ENCODE peak calls at places on chromosomes 12 and 14, in seven cellular contexts. T, B, Z, Y, G, H and M are unnamed samples.
A peak's percentile ranks its signal among the peaks of the same experiment; 100 is the strongest.

GRCh38 chr14:35331605-35332516 is 39.7 kb downstream of the PSMA6 start:
- DNase-seq in H (no peak), Z (no peak), B (no peak), G (no peak), Y (no peak), T (peak; percentile 90), M (peak; percentile 36)

GRCh38 chr14:102690509-102691286 is 86.6 kb upstream of the TRAF3 start:
- DNase-seq in G (no peak), H (no peak), B (no peak), Z (no peak), T (no peak), Y (no peak), M (no peak)

GRCh38 chr14:105092124-105092911 is 27.1 kb upstream of the GPR132 start:
- DNase-seq in T (no peak), B (no peak), Y (peak; percentile 44), H (peak; percentile 73), G (peak; percentile 60), Z (no peak), M (peak; percentile 15)

GRCh38 chr12:24042651-24043050 is 93.2 kb upstream of the SOX5 start:
- DNase-seq in G (no peak), H (no peak), B (no peak), Z (no peak), Y (no peak), T (no peak), M (no peak)

GRCh38 chr12:28191690-28192089 is 1.4 kb downstream of the CCDC91 start:
- DNase-seq in Z (peak; percentile 23), B (no peak), H (no peak), Y (no peak), T (peak; percentile 11), G (no peak), M (no peak)

GRCh38 chr14:49857427-49858003 is 4.9 kb upstream of the NEMF start:
- DNase-seq in H (no peak), Y (no peak), G (peak; percentile 15), Z (no peak), T (no peak), B (no peak), M (no peak)

GRCh38 chr14:99916091-99916383 is 122.8 kb downstream of the EML1 start:
- DNase-seq in G (no peak), T (no peak), H (no peak), Z (no peak), Y (no peak), B (no peak), M (no peak)

GRCh38 chr14:102592969-102593840 is 756 bp downstream of the RCOR1 start:
- DNase-seq in H (peak; percentile 32), T (peak; percentile 49), Y (peak; percentile 55), Z (no peak), G (peak; percentile 75), B (no peak), M (peak; percentile 53)

GRCh38 chr14:48614003-48614402 is 938.6 kb upstream of the MDGA2 start:
- DNase-seq in T (no peak), Y (no peak), B (no peak), Z (no peak), H (no peak), G (no peak), M (no peak)

GRCh38 chr12:31057671-31058070 is 16.0 kb upstream of the DDX11 start:
- DNase-seq in H (no peak), T (no peak), Z (no peak), Y (no peak), G (no peak), B (no peak), M (no peak)

GRCh38 chr14:22383515-22384166 is 205.4 kb downstream of the DAD1 start:
- DNase-seq in Z (no peak), Y (no peak), T (no peak), H (no peak), B (no peak), G (no peak), M (no peak)

GRCh38 chr14:74868739-74869138 is 7.2 kb downstream of the PROX2 start:
- DNase-seq in Z (no peak), H (no peak), G (no peak), B (no peak), T (no peak), Y (no peak), M (no peak)

GRCh38 chr12:91055976-91056375 is 1.8 kb downstream of the KERA start:
- DNase-seq in G (no peak), Z (no peak), T (no peak), B (no peak), H (no peak), Y (no peak), M (peak; percentile 100)

GRCh38 chr14:99518441-99519346 is 37.5 kb downstream of the CCNK start:
- DNase-seq in H (peak; percentile 45), B (no peak), Y (peak; percentile 78), Z (no peak), G (peak; percentile 87), T (peak; percentile 89), M (peak; percentile 57)

GRCh38 chr14:32552766-32553165 is 223.7 kb downstream of the AKAP6 start:
- DNase-seq in G (no peak), T (no peak), H (no peak), B (no peak), Z (no peak), Y (no peak), M (no peak)

GRCh38 chr12:64943686-64944085 is 119.2 kb downstream of the TBC1D30 start:
- DNase-seq in Y (no peak), B (no peak), Z (no peak), G (no peak), T (no peak), H (peak; percentile 47), M (no peak)

GRCh38 chr14:49960453-49960852 is 67.6 kb downstream of the ARF6 start:
- DNase-seq in H (no peak), Z (no peak), G (no peak), T (no peak), B (no peak), Y (no peak), M (no peak)

GRCh38 chr12:15830538-15830937 is 41.4 kb upstream of the EPS8 start:
- DNase-seq in B (no peak), G (no peak), T (no peak), Z (peak; percentile 26), H (peak; percentile 61), Y (no peak), M (peak; percentile 31)

GRCh38 chr12:56998316-56998715 is 8.0 kb downstream of the ZBTB39 start:
- DNase-seq in Y (no peak), B (no peak), Z (no peak), T (no peak), H (no peak), G (no peak), M (no peak)

GRCh38 chr14:57326253-57326652 is 57.5 kb downstream of the AP5M1 start:
- DNase-seq in Y (no peak), B (no peak), T (no peak), Z (no peak), H (no peak), G (no peak), M (no peak)

GRCh38 chr12:129540249-129540648 is 363.6 kb downstream of the TMEM132D start:
- DNase-seq in T (no peak), B (no peak), H (no peak), Y (no peak), Z (no peak), G (no peak), M (no peak)

GRCh38 chr12:132525011-132525832 is 35.3 kb downstream of the FBRSL1 start:
- DNase-seq in G (no peak), Y (no peak), Z (no peak), H (no peak), T (no peak), B (no peak), M (no peak)

GRCh38 chr12:23722655-23723054 is 226.8 kb downstream of the SOX5 start:
- DNase-seq in Y (no peak), Z (no peak), B (no peak), G (no peak), T (no peak), H (no peak), M (no peak)

GRCh38 chr14:101464310-101464983 is 96.8 kb upstream of the DIO3 start:
- DNase-seq in G (peak; percentile 40), B (no peak), H (no peak), Z (no peak), Y (no peak), T (no peak), M (no peak)